ENCODE peak calls at places on chromosome 21, in eight cellular contexts. V is IMR-90, Z is heart left ventricle, B is uterus, E is tibial nerve, W is breast epithelium, T is HCT116, Q is Peyer's patch. X is an unnamed sample.

GRCh38 chr21:31236528-31236927 is 107.5 kb downstream of the TIAM1 start:
- DNase-seq in B (no peak), T (no peak), W (no peak), V (no peak), Z (no peak), E (no peak), Q (no peak), X (no peak)

GRCh38 chr21:25149022-25149421 is 458.3 kb downstream of the MRPL39 start:
- DNase-seq in T (no peak), E (no peak), Z (no peak), V (no peak), W (no peak), B (no peak), Q (no peak), X (peak; percentile 29)

GRCh38 chr21:31476551-31477120 is 132.6 kb upstream of the TIAM1 start:
- DNase-seq in E (no peak), Q (no peak), V (no peak), T (no peak), B (no peak), W (no peak), Z (no peak), X (no peak)

GRCh38 chr21:44866780-44867179 is 6.7 kb downstream of the PTTG1IP start:
- DNase-seq in V (peak; percentile 66), Q (no peak), B (no peak), W (no peak), E (no peak), Z (peak; percentile 43), T (no peak), X (no peak)

GRCh38 chr21:46127239-46128105 is 27.9 kb downstream of the FTCD start:
- DNase-seq in Z (peak; percentile 26), V (no peak), Q (no peak), B (peak; percentile 29), T (no peak), E (no peak), W (peak; percentile 24), X (no peak)

GRCh38 chr21:25638634-25639166 is 358 bp upstream of the JAM2 start:
- DNase-seq in Q (no peak), B (no peak), V (peak; percentile 27), T (no peak), W (no peak), Z (no peak), E (no peak), X (no peak)

GRCh38 chr21:45262616-45263015 is 25.1 kb downstream of the POFUT2 start:
- DNase-seq in E (no peak), T (no peak), Q (peak; percentile 19), W (no peak), B (no peak), V (no peak), Z (no peak), X (peak; percentile 74)

GRCh38 chr21:45524756-45525152 is 17.5 kb downstream of the SLC19A1 start:
- DNase-seq in V (no peak), W (peak; percentile 41), Q (no peak), T (no peak), B (no peak), Z (peak; percentile 17), E (no peak), X (no peak)

GRCh38 chr21:40575983-40576382 is 271.0 kb downstream of the DSCAM start:
- DNase-seq in B (no peak), Q (no peak), Z (no peak), W (no peak), V (no peak), T (no peak), E (no peak), X (no peak)

GRCh38 chr21:46226920-46227599 is 1.5 kb downstream of the LSS start:
- DNase-seq in Z (no peak), W (no peak), V (peak; percentile 78), Q (no peak), E (no peak), T (no peak), B (no peak), X (no peak)

GRCh38 chr21:38675450-38675849 is 130.3 kb upstream of the ETS2 start:
- DNase-seq in V (no peak), B (no peak), Q (no peak), Z (no peak), E (no peak), W (no peak), T (no peak), X (no peak)

GRCh38 chr21:38869946-38870345 is 64.2 kb downstream of the ETS2 start:
- DNase-seq in Z (no peak), V (peak; percentile 71), T (no peak), B (no peak), Q (no peak), W (no peak), E (no peak), X (no peak)

GRCh38 chr21:38831526-38832467 is 26.1 kb downstream of the ETS2 start:
- DNase-seq in E (peak; percentile 97), B (peak; percentile 95), T (peak; percentile 35), Q (peak; percentile 46), Z (peak; percentile 70), V (peak; percentile 98), W (no peak), X (peak; percentile 78)

GRCh38 chr21:40053007-40053406 is 185.8 kb downstream of the PCP4 start:
- DNase-seq in B (peak; percentile 73), Z (peak; percentile 69), Q (no peak), W (no peak), V (no peak), E (peak; percentile 36), T (no peak), X (peak; percentile 13)

GRCh38 chr21:44919913-44920693 is 596 bp downstream of the ITGB2 start:
- DNase-seq in Z (peak; percentile 22), B (no peak), V (no peak), E (no peak), W (no peak), Q (no peak), T (no peak), X (no peak)

GRCh38 chr21:38979271-38980196 is 173.8 kb downstream of the ETS2 start:
- DNase-seq in Z (no peak), B (peak; percentile 59), T (no peak), V (peak; percentile 70), Q (no peak), W (no peak), E (no peak), X (no peak)

GRCh38 chr21:46082638-46083270 is 15.2 kb upstream of the COL6A2 start:
- DNase-seq in B (peak; percentile 27), W (peak; percentile 43), T (no peak), E (no peak), V (no peak), Q (no peak), Z (no peak), X (no peak)

DNA sequence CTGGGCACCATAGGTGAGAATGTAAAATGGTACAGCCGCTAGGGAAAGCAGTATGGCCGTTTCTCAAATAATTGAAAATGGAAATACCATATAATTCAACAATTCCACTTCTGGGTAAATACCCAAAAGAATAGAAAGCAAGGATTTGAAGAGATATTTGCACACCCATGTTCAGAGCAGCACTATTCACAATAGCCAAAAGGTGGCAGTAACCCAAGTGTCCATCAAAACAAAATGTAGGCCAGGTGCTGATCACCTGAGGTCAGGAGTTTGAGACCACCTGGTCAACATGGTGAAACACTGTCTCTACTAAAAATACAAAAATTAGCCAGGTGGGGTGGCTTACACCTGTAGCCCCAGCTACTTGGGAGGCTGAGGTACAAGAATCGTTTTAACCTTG is 62.1 kb downstream of the OLIG1 start:
- DNase-seq in Q (no peak), V (no peak), Z (no peak), B (no peak), T (no peak), E (no peak), W (no peak), X (no peak)
- TF ChIP-seq CTCF in Q (no peak), V (no peak), Z (peak; percentile 8), B (no peak), T (peak; percentile 8), E (no peak), W (no peak), X (no peak)

GRCh38 chr21:43210454-43211084 is 41.8 kb downstream of the CRYAA start:
- DNase-seq in Q (no peak), E (peak; percentile 1), Z (no peak), T (no peak), W (peak; percentile 39), B (no peak), V (no peak), X (no peak)

GRCh38 chr21:43208561-43209332 is 39.9 kb downstream of the CRYAA start:
- DNase-seq in Q (no peak), B (no peak), V (no peak), T (no peak), E (peak; percentile 2), Z (no peak), W (peak; percentile 35), X (no peak)

GRCh38 chr21:43211085-43212071 is 42.6 kb downstream of the CRYAA start:
- DNase-seq in B (no peak), E (peak; percentile 4), W (peak; percentile 50), T (peak; percentile 4), Q (peak; percentile 16), V (no peak), Z (peak; percentile 65), X (peak; percentile 79)

GRCh38 chr21:43207868-43208267 is 39.1 kb downstream of the CRYAA start:
- DNase-seq in Q (no peak), B (no peak), E (no peak), T (no peak), V (no peak), Z (no peak), W (peak; percentile 38), X (no peak)

GRCh38 chr21:43209575-43210453 is 41.0 kb downstream of the CRYAA start:
- DNase-seq in E (peak; percentile 3), Q (peak; percentile 13), Z (peak; percentile 48), W (peak; percentile 48), V (peak; percentile 81), B (no peak), T (no peak), X (no peak)
- TF ChIP-seq POLR2A in E (no peak), Q (no peak), Z (no peak), W (no peak), V (no peak), B (no peak), T (no peak), X (no peak)

GRCh38 chr21:35256468-35256988 is 207.4 kb upstream of the RUNX1 start:
- DNase-seq in V (peak; percentile 100), T (peak; percentile 89), W (peak; percentile 64), Q (peak; percentile 21), Z (peak; percentile 94), B (peak; percentile 74), E (peak; percentile 60), X (peak; percentile 78)
- TF ChIP-seq CTCF in V (no peak), T (no peak), W (no peak), Q (no peak), Z (no peak), B (no peak), E (no peak), X (no peak)

DNA sequence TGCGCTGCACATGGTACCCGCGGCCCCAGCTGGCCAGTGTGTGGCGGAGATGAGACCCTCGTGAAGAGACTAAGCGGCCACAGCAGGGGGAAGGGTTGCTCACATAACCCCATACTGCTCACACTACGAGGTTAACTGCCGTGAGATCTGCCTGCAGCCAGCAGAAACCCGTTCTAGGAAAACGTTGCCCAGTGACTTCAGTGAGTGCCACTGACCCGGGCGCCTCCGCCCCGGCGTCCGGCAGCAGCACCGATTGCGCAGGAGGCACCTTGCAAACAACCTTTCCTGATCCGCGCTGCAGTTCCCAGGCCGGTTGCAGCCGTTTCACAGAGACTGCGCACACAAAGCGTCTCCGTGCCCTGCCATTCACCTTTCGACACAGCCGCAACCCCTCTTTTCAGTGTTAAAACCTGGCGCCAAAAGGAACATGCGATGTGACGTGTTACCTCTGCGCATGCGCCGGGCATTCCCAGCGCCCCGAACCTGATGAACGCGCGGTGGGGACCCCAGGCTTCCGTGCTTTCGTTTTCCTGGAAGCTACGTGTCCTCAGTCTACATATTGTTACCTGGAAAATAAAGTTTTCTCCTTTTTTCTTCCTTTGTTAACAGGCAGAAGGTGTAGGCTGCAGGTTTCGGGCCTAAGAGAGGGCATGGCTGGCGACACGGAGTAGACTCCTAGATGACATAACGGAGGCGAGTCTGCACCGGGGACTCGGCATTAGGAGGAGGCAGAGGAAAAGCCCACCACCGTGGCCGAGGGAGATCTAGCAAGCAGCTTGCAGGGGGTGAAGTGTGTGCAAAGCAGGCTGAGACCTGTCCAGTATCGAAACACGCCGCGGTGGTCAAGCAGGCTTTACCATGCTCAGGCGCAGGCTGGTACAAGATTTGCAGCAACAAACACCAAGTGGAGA is 8.9 kb downstream of the VPS26C start:
- DNase-seq in E (no peak), B (peak; percentile 31), Q (peak; percentile 61), W (no peak), V (peak; percentile 36), T (no peak), Z (peak; percentile 62), X (peak; percentile 58)
- TF ChIP-seq POLR2A in E (no peak), B (no peak), Q (peak; percentile 20), W (no peak), V (no peak), T (no peak), Z (no peak), X (peak; percentile 40)